ENCODE peak calls at places on chromosomes 1 and 21, in six cellular contexts. P is BE2C; E is activated T-helper 2 cell treated with anti-CD3 and anti-CD28 coated beads, Interferon-gamma antibody, Interleukin-2, Interleukin-4, amounts not matched to agents 10 μg/mL and 5 μg/mL and 100 μg/mL, durations not matched to agents 14 hours and 24 hours and 36 hours; A is stimulated activated CD4-positive, alpha-beta T cell treated with anti-CD3 and anti-CD28 coated beads, Interleukin-1b, Interleukin-23, amount 100 ng/mL, for 1 hour; B is HTR-8/SVneo; S is stimulated activated CD8-positive, alpha-beta memory T cell treated with anti-CD3 and anti-CD28 coated beads, Interleukin-4, amount 100 ng/mL, for 4 hours. M is an unnamed sample.

GRCh38 chr1:170556910-170557309 is 24.9 kb downstream of the GORAB start:
- DNase-seq in E (no peak), B (no peak), P (no peak), A (no peak), S (no peak), M (no peak)

GRCh38 chr1:21451981-21452411 is 12.1 kb downstream of the NBPF3 start:
- DNase-seq in B (no peak), P (no peak), E (no peak), A (no peak), S (no peak), M (no peak)

GRCh38 chr1:14392161-14392886 is 206.2 kb upstream of the KAZN start:
- DNase-seq in E (no peak), B (no peak), P (no peak), S (no peak), A (no peak), M (no peak)

GRCh38 chr1:90614872-90615271 is 102.2 kb downstream of the BARHL2 start:
- DNase-seq in P (no peak), B (no peak), S (no peak), A (no peak), E (no peak), M (no peak)

GRCh38 chr21:14084701-14085100 is 126.1 kb downstream of the LIPI start:
- DNase-seq in A (no peak), B (no peak), P (no peak), E (no peak), S (no peak), M (no peak)

GRCh38 chr1:170768929-170769328 is 105.0 kb downstream of the PRRX1 start:
- DNase-seq in S (no peak), A (no peak), B (no peak), P (no peak), E (no peak), M (no peak)

GRCh38 chr1:183956559-183957188 is 80.9 kb downstream of the COLGALT2 start:
- DNase-seq in P (no peak), A (peak), B (peak), E (peak), S (peak), M (no peak)

GRCh38 chr1:23793018-23793781 is 2.3 kb downstream of the LYPLA2 start:
- DNase-seq in E (no peak), B (no peak), A (no peak), P (peak), S (no peak), M (peak)

GRCh38 chr1:175902281-175902680 is 158.9 kb upstream of the TNR start:
- DNase-seq in S (no peak), A (no peak), E (no peak), P (no peak), B (no peak), M (no peak)

GRCh38 chr1:36910281-36910725 is 124.0 kb downstream of the GRIK3 start:
- DNase-seq in P (peak), E (no peak), S (no peak), B (no peak), A (no peak), M (no peak)

GRCh38 chr21:37074546-37074945 is 1.5 kb downstream of the TTC3 start:
- DNase-seq in S (no peak), A (no peak), E (no peak), P (no peak), B (no peak), M (no peak)

GRCh38 chr1:153616144-153616884 is at the start of gene S100A14:
- DNase-seq in P (no peak), E (no peak), S (no peak), A (no peak), B (no peak), M (peak)

GRCh38 chr1:98920441-98921110 is 84.1 kb downstream of the PLPPR5 start:
- DNase-seq in B (peak), A (no peak), E (no peak), S (no peak), P (no peak), M (no peak)

GRCh38 chr1:202235856-202236837 is 42.5 kb downstream of the LGR6 start:
- DNase-seq in E (peak), P (peak), A (peak), S (peak), B (peak), M (peak)

GRCh38 chr1:160808289-160808688 is 12.3 kb downstream of the LY9 start:
- DNase-seq in E (no peak), B (no peak), P (no peak), A (no peak), S (no peak), M (no peak)

GRCh38 chr21:46599251-46599572 is 5.7 kb downstream of the S100B start:
- DNase-seq in S (no peak), B (no peak), P (no peak), A (no peak), E (no peak), M (no peak)

GRCh38 chr1:60126733-60127132 is 53.2 kb upstream of the C1orf87 start:
- DNase-seq in E (no peak), S (no peak), B (no peak), P (no peak), A (no peak), M (no peak)

GRCh38 chr1:19317126-19317910 is 5.2 kb downstream of the SLC66A1 start:
- DNase-seq in P (no peak), A (no peak), S (no peak), B (no peak), E (no peak), M (peak)

GRCh38 chr1:167328762-167329483 is 108.2 kb downstream of the POU2F1 start:
- DNase-seq in S (no peak), E (no peak), B (no peak), A (no peak), P (peak), M (no peak)

GRCh38 chr1:225471453-225472301 is 43.8 kb upstream of the LBR start:
- DNase-seq in A (no peak), E (no peak), S (no peak), P (no peak), B (no peak), M (no peak)

GRCh38 chr1:187848321-187848720 is 1019.6 kb downstream of the PLA2G4A start:
- DNase-seq in B (no peak), A (no peak), P (no peak), E (no peak), S (no peak), M (no peak)

GRCh38 chr1:213973129-213973528 is 14.6 kb upstream of the PROX1 start:
- DNase-seq in S (no peak), P (no peak), E (no peak), A (no peak), B (no peak), M (no peak)

GRCh38 chr1:16078925-16079656 is 5.6 kb upstream of the FAM131C start:
- DNase-seq in A (peak), P (peak), S (peak), B (peak), E (peak), M (peak)

GRCh38 chr1:113701429-113701828 is 57.9 kb downstream of the PHTF1 start:
- DNase-seq in E (no peak), S (no peak), B (no peak), P (no peak), A (no peak), M (no peak)

GRCh38 chr1:170168263-170168662 is 22.5 kb downstream of the NTMT2 start:
- DNase-seq in S (no peak), A (no peak), P (no peak), E (no peak), B (peak), M (no peak)

GRCh38 chr1:31745071-31745897 is 18.9 kb downstream of the ADGRB2 start:
- DNase-seq in B (peak), E (peak), A (no peak), S (no peak), P (peak), M (peak)

GRCh38 chr1:17725084-17725718 is 29.9 kb upstream of the ACTL8 start:
- DNase-seq in A (no peak), S (no peak), B (no peak), P (no peak), E (no peak), M (no peak)

GRCh38 chr1:69814926-69815325 is 247.2 kb downstream of the LRRC7 start:
- DNase-seq in E (no peak), B (no peak), P (no peak), A (no peak), S (no peak), M (no peak)

GRCh38 chr1:150149490-150150453 is at the start of gene PLEKHO1:
- DNase-seq in A (peak), E (peak), B (peak), S (peak), P (peak), M (peak)

GRCh38 chr1:3681898-3682806 is 29.8 kb downstream of the TP73 start:
- DNase-seq in S (no peak), B (no peak), E (no peak), A (no peak), P (no peak), M (no peak)

GRCh38 chr1:226525750-226526149 is 22.8 kb upstream of the STUM start:
- DNase-seq in B (no peak), P (no peak), E (no peak), S (no peak), A (no peak), M (no peak)

GRCh38 chr1:224539971-224540370 is 76.1 kb upstream of the CNIH3 start:
- DNase-seq in A (no peak), E (no peak), B (no peak), P (no peak), S (no peak), M (no peak)

GRCh38 chr1:87474098-87474497 is 145.4 kb downstream of the LMO4 start:
- DNase-seq in P (no peak), B (no peak), E (no peak), A (no peak), S (no peak), M (no peak)

GRCh38 chr21:32167513-32167912 is 111.3 kb downstream of the MIS18A start:
- DNase-seq in B (no peak), A (no peak), P (no peak), E (no peak), S (no peak), M (no peak)